ENCODE peak calls at places on chromosome 20, in four cellular contexts. One of them, this sample, is unnamed. For H3K4me1, the result is how much of the 10 kb centered on the place peaks cover.

GRCh38 chr20:43976577-43976976 is 61.9 kb downstream of the TOX2 start:
- DNase-seq in MM.1S: no peak
- DNase-seq in ovary: no peak
- DNase-seq in RWPE2: no peak
- DNase-seq in this sample: no peak

GRCh38 chr20:23622839-23623343 is 14.9 kb downstream of the CST3 start:
- DNase-seq in MM.1S: no peak
- DNase-seq in ovary: peak
- DNase-seq in RWPE2: no peak
- DNase-seq in this sample: no peak

GRCh38 chr20:16349518-16350295 is 223.5 kb downstream of the KIF16B start:
- DNase-seq in MM.1S: no peak
- DNase-seq in ovary: no peak
- DNase-seq in RWPE2: no peak
- DNase-seq in this sample: no peak

GRCh38 chr20:31698803-31699718 is 23.6 kb downstream of the BCL2L1 start:
- DNase-seq in MM.1S: peak
- DNase-seq in ovary: peak
- DNase-seq in RWPE2: peak
- DNase-seq in this sample: no peak

GRCh38 chr20:3111507-3111906 is 27.0 kb upstream of the AVP start:
- DNase-seq in MM.1S: no peak
- DNase-seq in ovary: no peak
- DNase-seq in RWPE2: no peak
- DNase-seq in this sample: no peak

GRCh38 chr20:63154395-63154794 is 61.5 kb downstream of the YTHDF1 start:
- DNase-seq in MM.1S: no peak
- DNase-seq in ovary: no peak
- DNase-seq in RWPE2: peak
- DNase-seq in this sample: no peak

GRCh38 chr20:53387983-53388675 is 205.5 kb downstream of the ZNF217 start:
- DNase-seq in MM.1S: no peak
- DNase-seq in ovary: no peak
- DNase-seq in RWPE2: no peak
- DNase-seq in this sample: no peak

GRCh38 chr20:47225458-47225857 is 131.0 kb downstream of the ZMYND8 start:
- DNase-seq in MM.1S: no peak
- DNase-seq in ovary: no peak
- DNase-seq in RWPE2: no peak
- DNase-seq in this sample: no peak

GRCh38 chr20:2382833-2383232 is 2.1 kb downstream of the TGM6 start:
- DNase-seq in MM.1S: no peak
- DNase-seq in ovary: no peak
- DNase-seq in RWPE2: no peak
- DNase-seq in this sample: no peak

GRCh38 chr20:53826597-53827291 is 233.1 kb upstream of the ZNF217 start:
- DNase-seq in MM.1S: no peak
- DNase-seq in ovary: no peak
- DNase-seq in RWPE2: peak
- DNase-seq in this sample: no peak

GRCh38 chr20:40010483-40010882 is 678.6 kb downstream of the MAFB start:
- DNase-seq in MM.1S: no peak
- DNase-seq in ovary: no peak
- DNase-seq in RWPE2: peak
- DNase-seq in this sample: no peak
- H3K4me1 ChIP-seq in MM.1S: under half
- H3K4me1 ChIP-seq in ovary: under half
- H3K4me1 ChIP-seq in RWPE2: under half
- H3K4me1 ChIP-seq in this sample: under half

GRCh38 chr20:5570442-5570841 is 179.8 kb upstream of the SHLD1 start:
- DNase-seq in MM.1S: no peak
- DNase-seq in ovary: no peak
- DNase-seq in RWPE2: no peak
- DNase-seq in this sample: no peak
- H3K27ac ChIP-seq in MM.1S: no peak
- H3K27ac ChIP-seq in ovary: no peak
- H3K27ac ChIP-seq in RWPE2: no peak
- H3K27ac ChIP-seq in this sample: peak

DNA sequence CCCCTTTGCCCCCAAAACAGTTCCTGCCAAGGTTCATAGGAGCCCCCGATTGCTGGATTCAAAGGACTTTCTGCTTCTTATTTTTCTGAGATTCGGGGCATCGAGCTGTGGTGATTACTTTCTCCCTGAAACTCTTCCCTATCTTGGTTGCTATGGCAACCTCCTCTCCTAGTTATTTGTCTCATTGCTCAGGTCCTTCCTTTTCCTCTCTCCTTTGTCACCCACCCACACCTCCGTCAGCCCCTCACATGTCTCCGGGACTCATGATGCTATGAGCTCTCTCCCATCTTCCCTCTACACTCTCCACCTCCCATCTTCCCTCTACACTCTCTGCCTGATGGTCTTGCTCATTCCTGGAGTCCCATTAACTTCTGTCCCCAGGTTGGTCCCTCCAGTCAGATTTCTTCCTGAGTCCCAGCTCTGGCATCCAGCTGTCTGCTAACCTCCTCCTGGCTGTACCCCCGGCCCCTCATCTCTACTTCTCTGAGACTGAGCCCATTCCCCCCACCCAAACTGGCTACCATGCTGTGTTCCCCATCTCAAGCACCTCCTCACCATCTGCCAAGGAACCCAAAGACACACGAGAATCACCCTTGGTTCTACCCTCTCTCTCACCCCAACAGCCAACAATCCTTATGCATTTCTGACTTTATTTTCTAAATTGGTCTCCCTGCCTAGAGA is 30.2 kb upstream of the NNAT start:
- DNase-seq in MM.1S: no peak
- DNase-seq in ovary: no peak
- DNase-seq in RWPE2: peak
- DNase-seq in this sample: no peak
- H3K4me3 ChIP-seq in MM.1S: no peak
- H3K4me3 ChIP-seq in ovary: no peak
- H3K4me3 ChIP-seq in RWPE2: no peak
- H3K4me3 ChIP-seq in this sample: no peak

GRCh38 chr20:25052255-25053206 is 5.4 kb downstream of the ACSS1 start:
- DNase-seq in MM.1S: no peak
- DNase-seq in ovary: peak
- DNase-seq in RWPE2: peak
- DNase-seq in this sample: peak
- H3K4me1 ChIP-seq in MM.1S: under half
- H3K4me1 ChIP-seq in ovary: half or more
- H3K4me1 ChIP-seq in RWPE2: under half
- H3K4me1 ChIP-seq in this sample: half or more

DNA sequence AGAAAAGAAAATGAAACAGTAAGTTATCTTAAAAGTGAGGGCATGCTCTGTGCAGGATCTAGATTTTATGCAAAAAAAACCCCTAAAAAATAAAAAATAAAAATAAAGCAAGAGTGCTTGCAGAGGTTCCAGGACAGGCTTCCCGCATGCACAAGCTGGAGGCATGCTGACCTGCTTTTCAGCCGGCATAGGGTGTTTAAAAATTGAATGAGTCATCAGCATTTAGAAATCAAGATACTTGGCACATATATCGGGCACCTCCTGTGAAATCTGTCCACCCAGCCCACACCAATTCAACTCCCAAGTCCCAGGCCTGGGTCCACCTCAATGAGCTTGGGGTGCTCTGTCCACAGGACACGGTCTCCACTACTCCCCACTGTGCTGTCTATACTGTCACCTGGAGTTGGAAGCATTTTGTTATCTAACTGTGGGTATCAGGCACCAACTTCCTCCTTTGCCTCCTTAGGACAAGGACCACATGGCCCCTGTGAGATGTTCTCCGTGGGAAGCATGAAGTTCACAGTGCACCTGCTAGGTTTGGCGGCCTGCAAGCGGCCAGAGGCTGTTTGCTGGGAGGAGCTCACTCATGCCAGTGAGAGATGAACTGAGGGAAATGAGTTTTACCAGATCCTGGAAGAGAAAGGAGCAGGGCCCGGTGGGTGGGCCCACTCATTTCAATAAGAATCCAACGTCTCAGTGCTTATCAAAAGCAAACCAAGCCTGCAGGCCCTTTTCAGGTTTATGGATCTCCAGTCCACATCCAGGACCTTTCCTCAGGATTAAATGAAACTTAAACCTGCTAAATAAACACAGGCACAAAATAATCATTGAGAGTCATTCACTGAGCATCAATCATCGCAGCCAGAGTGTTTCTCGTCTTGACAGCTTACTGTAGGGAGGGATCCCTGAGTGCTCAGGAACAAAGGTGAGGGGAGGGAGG is 121.1 kb downstream of the FOXA2 start:
- DNase-seq in MM.1S: no peak
- DNase-seq in ovary: no peak
- DNase-seq in RWPE2: no peak
- DNase-seq in this sample: no peak
- H3K27ac ChIP-seq in MM.1S: no peak
- H3K27ac ChIP-seq in ovary: no peak
- H3K27ac ChIP-seq in RWPE2: no peak
- H3K27ac ChIP-seq in this sample: no peak

GRCh38 chr20:5488823-5489222 is 172.1 kb upstream of the PROKR2 start:
- DNase-seq in MM.1S: no peak
- DNase-seq in ovary: no peak
- DNase-seq in RWPE2: no peak
- DNase-seq in this sample: no peak

GRCh38 chr20:5486377-5487054 is 169.8 kb upstream of the PROKR2 start:
- DNase-seq in MM.1S: no peak
- DNase-seq in ovary: no peak
- DNase-seq in RWPE2: no peak
- DNase-seq in this sample: no peak

GRCh38 chr20:5491463-5491862 is 174.7 kb upstream of the PROKR2 start:
- DNase-seq in MM.1S: no peak
- DNase-seq in ovary: no peak
- DNase-seq in RWPE2: no peak
- DNase-seq in this sample: no peak

GRCh38 chr20:5492941-5493340 is 176.2 kb upstream of the PROKR2 start:
- DNase-seq in MM.1S: no peak
- DNase-seq in ovary: no peak
- DNase-seq in RWPE2: no peak
- DNase-seq in this sample: no peak

DNA sequence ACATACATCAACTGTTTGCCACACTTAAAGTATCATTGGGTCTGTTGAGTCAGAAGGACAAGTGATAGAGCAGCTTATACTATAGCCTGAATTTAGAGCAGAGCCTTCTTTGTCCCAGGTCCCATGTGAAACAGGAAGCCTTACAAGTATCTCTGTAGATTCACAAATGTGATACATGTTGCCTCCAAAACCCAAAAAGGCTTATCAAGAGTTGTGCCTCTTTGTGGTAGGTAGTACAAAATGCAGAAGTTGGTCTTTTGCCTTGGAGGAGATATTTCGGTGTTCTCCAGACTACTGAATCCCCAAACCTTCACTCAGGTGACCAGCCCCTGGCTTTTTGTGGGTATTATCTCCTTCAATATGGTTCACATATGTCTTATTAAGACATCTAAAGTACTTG is 172.8 kb upstream of the PROKR2 start:
- DNase-seq in MM.1S: no peak
- DNase-seq in ovary: no peak
- DNase-seq in RWPE2: no peak
- DNase-seq in this sample: no peak
- H3K4me3 ChIP-seq in MM.1S: no peak
- H3K4me3 ChIP-seq in ovary: no peak
- H3K4me3 ChIP-seq in RWPE2: no peak
- H3K4me3 ChIP-seq in this sample: no peak

GRCh38 chr20:59837623-59838394 is 95.6 kb downstream of the SYCP2 start:
- DNase-seq in MM.1S: peak
- DNase-seq in ovary: no peak
- DNase-seq in RWPE2: no peak
- DNase-seq in this sample: no peak
- H3K4me1 ChIP-seq in MM.1S: under half
- H3K4me1 ChIP-seq in ovary: under half
- H3K4me1 ChIP-seq in RWPE2: half or more
- H3K4me1 ChIP-seq in this sample: under half

DNA sequence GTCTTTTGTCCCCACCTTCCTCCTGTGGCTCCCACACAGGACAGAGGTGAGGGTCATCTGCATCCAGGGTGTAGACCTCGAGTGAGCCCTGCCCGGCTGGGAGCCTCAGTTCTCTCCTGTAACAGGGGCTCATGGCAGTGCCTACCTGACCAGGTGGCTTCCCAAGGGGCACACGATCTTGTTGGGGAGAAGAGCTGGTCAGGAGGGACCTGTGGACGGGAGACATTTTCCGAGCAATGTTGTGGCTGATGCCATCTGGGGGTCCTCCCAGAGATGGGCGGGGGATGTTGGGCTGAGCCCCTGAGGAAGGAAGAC is 51.9 kb downstream of the CEBPB start:
- DNase-seq in MM.1S: no peak
- DNase-seq in ovary: no peak
- DNase-seq in RWPE2: peak
- DNase-seq in this sample: no peak
- H3K27ac ChIP-seq in MM.1S: no peak
- H3K27ac ChIP-seq in ovary: no peak
- H3K27ac ChIP-seq in RWPE2: no peak
- H3K27ac ChIP-seq in this sample: no peak

DNA sequence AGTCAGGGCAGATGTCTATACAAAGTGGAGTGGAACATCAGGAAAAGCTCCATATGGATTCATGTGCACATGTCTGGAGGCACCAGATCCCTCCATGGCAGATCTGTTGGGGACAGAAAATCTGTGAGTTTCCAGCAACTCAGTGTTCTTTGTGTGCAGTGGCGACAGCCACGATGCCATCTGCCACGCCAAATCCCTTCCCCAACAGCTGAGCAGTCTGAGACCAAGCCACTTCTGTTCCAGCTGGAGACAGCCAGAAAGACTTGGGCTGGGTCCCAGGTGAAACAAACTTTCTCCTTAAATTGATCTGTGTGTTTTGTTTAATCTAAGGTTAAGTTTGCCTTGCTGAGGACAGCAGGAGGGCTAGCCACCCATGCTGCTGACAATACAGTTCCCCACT is 22.9 kb downstream of the FKBP1A start:
- DNase-seq in MM.1S: no peak
- DNase-seq in ovary: no peak
- DNase-seq in RWPE2: no peak
- DNase-seq in this sample: no peak
- H3K4me3 ChIP-seq in MM.1S: no peak
- H3K4me3 ChIP-seq in ovary: no peak
- H3K4me3 ChIP-seq in RWPE2: no peak
- H3K4me3 ChIP-seq in this sample: no peak

DNA sequence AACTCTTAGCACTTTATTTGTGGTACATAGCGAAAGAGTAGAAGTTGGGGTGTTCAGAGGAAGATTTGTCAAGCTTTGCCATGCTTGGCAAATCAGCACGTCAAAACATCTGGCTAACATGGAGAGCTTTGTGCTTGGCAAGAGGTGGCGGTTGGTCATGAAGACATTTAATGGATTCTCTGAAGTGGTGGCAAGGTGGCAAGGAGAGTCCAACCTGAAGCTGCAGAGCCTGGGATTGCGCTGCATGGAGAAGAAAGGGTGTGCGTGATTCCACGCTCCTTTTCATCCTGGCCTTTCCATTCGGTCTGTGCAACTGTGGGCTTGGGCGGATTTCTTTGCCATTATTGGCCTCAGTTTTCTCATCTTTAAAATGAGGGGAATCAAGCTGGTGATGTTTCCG is 3.1 kb downstream of the PYGB start:
- DNase-seq in MM.1S: no peak
- DNase-seq in ovary: no peak
- DNase-seq in RWPE2: no peak
- DNase-seq in this sample: no peak
- H3K4me1 ChIP-seq in MM.1S: under half
- H3K4me1 ChIP-seq in ovary: under half
- H3K4me1 ChIP-seq in RWPE2: under half
- H3K4me1 ChIP-seq in this sample: under half

This sample was measured in upper lobe of right lung.